ENCODE peak calls at places on chromosomes 12 and 14, in six cellular contexts. One of them, this sample, is unnamed.

GRCh38 chr14:52583544-52583943 is 30.9 kb downstream of the GPR137C start:
- DNase-seq in GM06990: no peak
- DNase-seq in GM20000: no peak
- DNase-seq in stimulated activated CD4-positive, alpha-beta T cell treated with anti-CD3 and anti-CD28 coated beads, Interleukin-1b, Interleukin-23, amount 100 ng/mL, for 24 hours: no peak
- DNase-seq in head of caudate nucleus: no peak
- DNase-seq in NCI-H510A: no peak
- DNase-seq in this sample: no peak

GRCh38 chr14:29235991-29236390 is 469.4 kb downstream of the FOXG1 start:
- DNase-seq in GM06990: no peak
- DNase-seq in GM20000: no peak
- DNase-seq in stimulated activated CD4-positive, alpha-beta T cell treated with anti-CD3 and anti-CD28 coated beads, Interleukin-1b, Interleukin-23, amount 100 ng/mL, for 24 hours: no peak
- DNase-seq in head of caudate nucleus: no peak
- DNase-seq in NCI-H510A: no peak
- DNase-seq in this sample: no peak

GRCh38 chr14:23067847-23068791 is 10.8 kb upstream of the CDH24 start:
- DNase-seq in GM06990: no peak
- DNase-seq in GM20000: peak; percentile 13
- DNase-seq in stimulated activated CD4-positive, alpha-beta T cell treated with anti-CD3 and anti-CD28 coated beads, Interleukin-1b, Interleukin-23, amount 100 ng/mL, for 24 hours: no peak
- DNase-seq in head of caudate nucleus: no peak
- DNase-seq in NCI-H510A: no peak
- DNase-seq in this sample: peak; percentile 12

GRCh38 chr12:43289412-43289811 is 262.6 kb downstream of the ADAMTS20 start:
- DNase-seq in GM06990: no peak
- DNase-seq in GM20000: no peak
- DNase-seq in stimulated activated CD4-positive, alpha-beta T cell treated with anti-CD3 and anti-CD28 coated beads, Interleukin-1b, Interleukin-23, amount 100 ng/mL, for 24 hours: no peak
- DNase-seq in head of caudate nucleus: no peak
- DNase-seq in NCI-H510A: no peak
- DNase-seq in this sample: no peak

GRCh38 chr14:21874167-21874566 is 200.5 kb upstream of the OR4E1 start:
- DNase-seq in GM06990: no peak
- DNase-seq in GM20000: no peak
- DNase-seq in stimulated activated CD4-positive, alpha-beta T cell treated with anti-CD3 and anti-CD28 coated beads, Interleukin-1b, Interleukin-23, amount 100 ng/mL, for 24 hours: no peak
- DNase-seq in head of caudate nucleus: no peak
- DNase-seq in NCI-H510A: no peak
- DNase-seq in this sample: no peak

GRCh38 chr12:58414398-58414871 is 473.1 kb downstream of the ATP23 start:
- DNase-seq in GM06990: no peak
- DNase-seq in GM20000: no peak
- DNase-seq in stimulated activated CD4-positive, alpha-beta T cell treated with anti-CD3 and anti-CD28 coated beads, Interleukin-1b, Interleukin-23, amount 100 ng/mL, for 24 hours: no peak
- DNase-seq in head of caudate nucleus: no peak
- DNase-seq in NCI-H510A: no peak
- DNase-seq in this sample: no peak

GRCh38 chr14:105876829-105877228 is 350.4 kb downstream of the TMEM121 start:
- DNase-seq in GM06990: no peak
- DNase-seq in GM20000: no peak
- DNase-seq in stimulated activated CD4-positive, alpha-beta T cell treated with anti-CD3 and anti-CD28 coated beads, Interleukin-1b, Interleukin-23, amount 100 ng/mL, for 24 hours: no peak
- DNase-seq in head of caudate nucleus: no peak
- DNase-seq in NCI-H510A: no peak
- DNase-seq in this sample: no peak

GRCh38 chr14:56752428-56752827 is 57.9 kb downstream of the OTX2 start:
- DNase-seq in GM06990: no peak
- DNase-seq in GM20000: no peak
- DNase-seq in stimulated activated CD4-positive, alpha-beta T cell treated with anti-CD3 and anti-CD28 coated beads, Interleukin-1b, Interleukin-23, amount 100 ng/mL, for 24 hours: no peak
- DNase-seq in head of caudate nucleus: no peak
- DNase-seq in NCI-H510A: no peak
- DNase-seq in this sample: no peak

This sample was measured in central memory CD8-positive, alpha-beta T cell.